ENCODE peak calls at places on chromosomes 12 and 14, in eight cellular contexts. X is IMR-90, U is lower leg skin, E is gastrocnemius medialis, J is HCT116, D is H54, H is suprapubic skin, Q is transverse colon. M is an unnamed sample.

GRCh38 chr12:124727244-124727673 is 136.4 kb downstream of the SCARB1 start:
- DNase-seq in E (peak), H (peak), J (peak), X (no peak), U (peak), D (peak), Q (peak), M (peak)

GRCh38 chr12:113418213-113418879 is 3.8 kb upstream of the SDSL start:
- DNase-seq in D (no peak), H (no peak), Q (peak), J (no peak), X (peak), E (peak), U (no peak), M (no peak)

GRCh38 chr14:51959928-51960327 is 29.4 kb upstream of the RTRAF start:
- DNase-seq in H (no peak), Q (no peak), U (no peak), X (no peak), E (no peak), D (no peak), J (no peak), M (no peak)

GRCh38 chr12:14664434-14665023 is 31.9 kb downstream of the GUCY2C start:
- DNase-seq in U (peak), X (peak), E (no peak), Q (peak), J (peak), H (no peak), D (peak), M (no peak)

GRCh38 chr14:37279818-37280217 is 82.1 kb downstream of the MIPOL1 start:
- DNase-seq in D (no peak), Q (no peak), X (no peak), J (no peak), U (no peak), E (no peak), H (no peak), M (no peak)

GRCh38 chr14:95452890-95453712 is 63.3 kb downstream of the SYNE3 start:
- DNase-seq in J (no peak), H (no peak), X (no peak), E (no peak), Q (no peak), U (no peak), D (no peak), M (no peak)

GRCh38 chr12:98939926-98940325 is 294.8 kb downstream of the APAF1 start:
- DNase-seq in E (no peak), Q (no peak), H (no peak), J (no peak), U (no peak), X (no peak), D (no peak), M (no peak)

GRCh38 chr12:52729147-52729546 is 25.8 kb upstream of the KRT77 start:
- DNase-seq in U (no peak), H (no peak), J (no peak), X (no peak), D (no peak), E (no peak), Q (no peak), M (no peak)

GRCh38 chr12:101792046-101792931 is 38.5 kb downstream of the GNPTAB start:
- DNase-seq in X (no peak), Q (no peak), H (no peak), E (no peak), D (no peak), U (no peak), J (no peak), M (no peak)

GRCh38 chr14:95385701-95386100 is 66.0 kb upstream of the CLMN start:
- DNase-seq in U (no peak), D (no peak), E (no peak), J (no peak), X (no peak), H (no peak), Q (no peak), M (no peak)

GRCh38 chr12:47988073-47989022 is 15.9 kb downstream of the COL2A1 start:
- DNase-seq in D (no peak), H (peak), Q (no peak), U (no peak), E (no peak), J (no peak), X (peak), M (no peak)

GRCh38 chr12:12812605-12813119 is 484 bp upstream of the DDX47 start:
- DNase-seq in D (no peak), Q (no peak), X (no peak), U (no peak), E (no peak), J (no peak), H (no peak), M (no peak)

GRCh38 chr14:74955229-74955999 is at the start of gene PGF:
- DNase-seq in E (peak), Q (peak), H (no peak), X (no peak), J (peak), D (no peak), U (no peak), M (peak)
- TF ChIP-seq POLR2A in E (peak), Q (peak), H (peak), X (no peak), J (peak), D (peak), U (no peak), M (peak)

GRCh38 chr14:24095196-24096068 is 1.3 kb downstream of the PCK2 start:
- DNase-seq in D (no peak), H (peak), X (peak), E (peak), J (no peak), Q (peak), U (peak), M (peak)

GRCh38 chr14:24094839-24095195 is 706 bp downstream of the PCK2 start:
- DNase-seq in X (no peak), D (no peak), Q (no peak), H (no peak), J (no peak), E (no peak), U (no peak), M (no peak)

GRCh38 chr14:24092960-24093900 is 881 bp upstream of the PCK2 start:
- DNase-seq in U (no peak), E (no peak), X (no peak), D (no peak), H (no peak), Q (peak), J (no peak), M (no peak)

GRCh38 chr14:24092110-24092959 is 1.8 kb upstream of the PCK2 start:
- DNase-seq in H (no peak), X (no peak), E (no peak), J (no peak), U (no peak), D (no peak), Q (peak), M (peak)

DNA sequence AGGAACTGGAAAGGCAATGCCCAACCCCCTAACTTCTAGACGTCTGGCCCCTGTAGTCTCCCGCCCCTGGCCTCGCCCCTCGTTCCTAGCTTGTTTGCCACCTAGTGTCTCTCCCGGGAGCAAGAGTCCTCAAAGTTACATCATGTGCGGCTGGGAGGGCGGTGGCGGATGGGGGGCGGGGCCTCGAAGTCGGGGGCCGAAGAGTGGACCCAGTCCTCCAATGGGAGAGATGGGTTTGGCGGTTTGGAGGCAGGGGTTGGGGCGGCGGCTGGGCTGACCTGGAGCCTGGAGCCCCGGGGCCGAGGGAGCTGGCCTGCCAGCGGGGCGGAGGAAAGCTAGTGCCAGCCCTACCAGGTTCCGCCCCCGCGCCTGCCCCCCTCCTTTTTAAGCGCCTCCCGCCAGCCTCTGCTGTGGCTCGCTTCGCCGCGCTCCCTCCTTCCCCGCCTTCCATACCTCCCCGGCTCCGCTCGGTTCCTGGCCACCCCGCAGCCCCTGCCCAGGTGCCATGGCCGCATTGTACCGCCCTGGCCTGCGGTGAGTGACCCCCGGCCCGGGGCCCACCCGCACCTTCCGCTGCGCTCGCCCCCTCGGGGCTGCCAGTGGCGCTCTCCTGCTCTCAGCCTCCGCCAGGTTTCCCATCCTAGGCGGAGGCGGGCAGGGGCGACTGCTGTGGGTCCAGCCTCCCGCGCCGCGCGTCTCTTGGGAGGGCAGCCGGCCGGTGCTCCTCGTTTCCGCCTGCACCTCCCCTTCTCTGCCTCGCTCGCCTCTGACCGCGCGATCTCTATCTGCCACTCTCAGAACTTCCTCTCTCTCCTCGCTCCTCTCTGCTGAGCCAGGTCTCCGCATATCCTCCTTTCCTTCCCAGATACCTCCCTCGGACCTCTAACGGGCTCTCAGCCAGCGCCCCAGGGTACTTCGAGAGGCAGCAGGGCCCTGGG is at the start of gene PCK2:
- DNase-seq in D (peak), U (peak), H (peak), E (peak), J (peak), Q (peak), X (peak), M (peak)
- TF ChIP-seq POLR2A in D (peak), U (no peak), H (peak), E (peak), J (peak), Q (peak), X (peak), M (peak)

GRCh38 chr12:6539276-6540134 is 5.2 kb downstream of the GAPDH start:
- DNase-seq in H (no peak), U (no peak), Q (no peak), J (no peak), D (no peak), E (peak), X (peak), M (no peak)
- TF ChIP-seq POLR2A in H (no peak), U (no peak), Q (no peak), J (no peak), D (no peak), E (no peak), X (peak), M (no peak)

GRCh38 chr12:122422769-122423257 is 344 bp upstream of the CLIP1 start:
- DNase-seq in Q (peak), D (peak), U (no peak), E (no peak), X (peak), H (peak), J (no peak), M (peak)

GRCh38 chr12:122421815-122422737 is at the start of gene CLIP1:
- DNase-seq in E (peak), U (peak), Q (peak), J (no peak), X (peak), H (peak), D (peak), M (peak)

GRCh38 chr12:122420471-122421262 is 1.8 kb downstream of the CLIP1 start:
- DNase-seq in X (no peak), Q (no peak), H (peak), J (no peak), E (no peak), U (no peak), D (no peak), M (no peak)

GRCh38 chr12:122423258-122424165 is 1.0 kb upstream of the CLIP1 start:
- DNase-seq in D (no peak), E (no peak), Q (peak), U (no peak), J (peak), X (peak), H (no peak), M (peak)

GRCh38 chr12:122421263-122421814 is 1.1 kb downstream of the CLIP1 start:
- DNase-seq in U (peak), X (peak), D (no peak), E (peak), Q (peak), H (peak), J (no peak), M (peak)
- TF ChIP-seq POLR2A in U (no peak), X (peak), D (no peak), E (no peak), Q (no peak), H (no peak), J (no peak), M (no peak)

GRCh38 chr12:57521475-57522018 is 1.1 kb upstream of the MBD6 start:
- DNase-seq in Q (peak), D (no peak), U (peak), J (no peak), E (peak), H (peak), X (peak), M (peak)
- TF ChIP-seq POLR2A in Q (no peak), D (no peak), U (no peak), J (peak), E (no peak), H (no peak), X (no peak), M (no peak)

GRCh38 chr14:104934380-104934733 is 9.7 kb downstream of the PLD4 start:
- DNase-seq in D (no peak), U (no peak), J (no peak), X (no peak), Q (no peak), E (no peak), H (no peak), M (no peak)

GRCh38 chr14:104931771-104932675 is 7.3 kb downstream of the PLD4 start:
- DNase-seq in U (no peak), H (peak), Q (no peak), D (no peak), E (no peak), X (no peak), J (no peak), M (peak)

GRCh38 chr14:104931323-104931770 is 6.7 kb downstream of the PLD4 start:
- DNase-seq in D (no peak), X (no peak), H (no peak), E (no peak), J (no peak), Q (no peak), U (no peak), M (no peak)

GRCh38 chr14:104933721-104934379 is 9.2 kb downstream of the PLD4 start:
- DNase-seq in D (no peak), J (no peak), U (no peak), X (no peak), E (no peak), H (peak), Q (no peak), M (peak)

DNA sequence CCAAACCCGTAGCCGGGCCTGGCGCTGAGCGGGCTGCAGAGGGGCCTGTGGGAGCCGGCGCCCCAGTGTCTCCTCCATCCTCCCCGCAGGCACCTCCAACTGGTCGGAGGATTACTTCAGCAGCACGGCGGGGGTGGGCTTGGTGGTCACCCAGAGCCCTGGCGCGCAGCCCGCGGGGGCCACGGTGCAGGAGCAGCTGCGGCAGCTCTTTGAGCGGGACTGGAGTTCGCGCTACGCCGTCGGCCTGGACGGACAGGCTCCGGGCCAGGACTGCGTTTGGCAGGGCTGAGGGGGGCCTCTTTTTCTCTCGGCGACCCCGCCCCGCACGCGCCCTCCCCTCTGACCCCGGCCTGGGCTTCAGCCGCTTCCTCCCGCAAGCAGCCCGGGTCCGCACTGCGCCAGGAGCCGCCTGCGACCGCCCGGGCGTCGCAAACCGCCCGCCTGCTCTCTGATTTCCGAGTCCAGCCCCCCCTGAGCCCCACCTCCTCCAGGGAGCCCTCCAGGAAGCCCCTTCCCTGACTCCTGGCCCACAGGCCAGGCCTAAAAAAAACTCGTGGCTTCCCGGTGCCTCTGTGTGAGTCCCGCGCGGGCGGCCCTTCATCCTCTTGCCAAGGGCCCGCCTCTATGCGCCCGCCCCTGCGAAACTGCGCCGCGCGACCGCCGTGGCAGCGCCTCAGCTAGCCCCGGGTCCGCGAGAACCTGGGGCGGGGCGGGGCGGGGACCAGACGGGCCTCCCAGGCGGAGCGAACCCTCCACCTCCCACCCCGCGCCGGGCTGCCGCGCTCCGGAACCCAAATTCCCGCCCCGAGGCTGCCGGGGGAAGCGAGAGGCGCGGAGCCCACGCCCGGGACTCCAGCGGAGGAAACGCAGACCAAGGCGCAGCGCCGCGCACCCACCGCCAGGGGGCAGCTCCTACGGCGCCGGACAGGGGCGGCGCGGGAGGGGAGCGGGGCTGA is 8.3 kb downstream of the PLD4 start:
- DNase-seq in Q (peak), J (peak), D (peak), E (peak), X (peak), H (peak), U (peak), M (peak)
- TF ChIP-seq POLR2A in Q (no peak), J (no peak), D (no peak), E (no peak), X (no peak), H (no peak), U (no peak), M (no peak)

GRCh38 chr12:46160981-46161690 is 107.7 kb downstream of the SLC38A1 start:
- DNase-seq in D (no peak), H (no peak), Q (no peak), E (no peak), X (no peak), U (no peak), J (no peak), M (no peak)
- TF ChIP-seq POLR2A in D (no peak), H (no peak), Q (no peak), E (no peak), X (no peak), U (no peak), J (no peak), M (no peak)

GRCh38 chr12:6362383-6362782 is 13.0 kb downstream of the SCNN1A start:
- DNase-seq in H (no peak), D (no peak), J (no peak), E (no peak), X (no peak), U (no peak), Q (no peak), M (no peak)

GRCh38 chr12:6361834-6362233 is 13.5 kb downstream of the SCNN1A start:
- DNase-seq in X (no peak), U (peak), D (peak), Q (peak), J (no peak), E (peak), H (peak), M (peak)

GRCh38 chr12:6363010-6363329 is 12.4 kb downstream of the SCNN1A start:
- DNase-seq in E (no peak), D (no peak), X (no peak), H (no peak), J (no peak), U (no peak), Q (no peak), M (no peak)

GRCh38 chr12:6364037-6364360 is 11.4 kb downstream of the SCNN1A start:
- DNase-seq in J (no peak), Q (no peak), X (no peak), E (no peak), D (no peak), H (peak), U (peak), M (no peak)

DNA sequence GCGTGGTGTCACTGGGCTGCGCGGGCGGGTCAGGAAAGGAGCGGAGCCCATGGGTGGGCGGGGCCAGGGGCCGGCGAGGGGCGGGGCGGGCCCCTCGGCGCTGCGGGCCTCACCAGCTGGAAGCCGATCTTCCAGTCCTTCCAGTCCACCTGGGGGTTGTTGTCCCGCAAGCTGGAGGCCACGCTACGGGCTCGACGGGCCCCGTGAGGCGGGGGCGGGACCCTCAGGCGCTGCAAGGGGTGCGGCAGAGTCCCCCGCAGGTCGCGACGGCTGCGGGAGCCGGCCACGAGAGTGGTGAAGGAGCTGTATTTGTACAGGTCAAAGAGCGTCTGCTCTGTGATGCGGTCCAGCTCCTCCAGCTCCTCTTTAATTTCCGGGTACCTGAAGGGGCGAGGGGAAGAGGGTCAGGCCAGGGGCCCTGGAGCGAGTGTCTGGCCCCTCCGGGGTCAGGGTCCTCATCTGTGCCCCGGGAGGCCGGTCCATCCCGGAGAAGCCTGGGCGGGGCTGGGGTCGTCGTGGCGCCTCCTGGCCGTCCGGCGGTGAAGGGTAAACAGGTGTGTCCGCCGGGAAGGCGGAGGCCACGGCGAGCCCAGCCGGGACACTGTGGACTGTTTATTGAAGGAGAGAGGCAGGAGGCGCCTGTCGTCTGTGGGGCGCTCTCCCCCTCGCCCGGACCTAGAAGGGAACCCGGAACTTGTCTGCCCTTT is 11.9 kb downstream of the SCNN1A start:
- DNase-seq in D (peak), Q (peak), H (peak), X (peak), J (no peak), E (peak), U (peak), M (peak)
- TF ChIP-seq POLR2A in D (no peak), Q (peak), H (peak), X (no peak), J (peak), E (peak), U (no peak), M (peak)